ENCODE peak calls at places on chromosome 6, in six cellular contexts. M, U, C, S, O and K are unnamed samples.

GRCh38 chr6:159616456-159616855 is 76.6 kb downstream of the SOD2 start:
- DNase-seq in M (no peak), U (no peak), C (no peak), S (no peak), O (no peak), K (no peak)

GRCh38 chr6:141988954-141989705 is 143.6 kb upstream of the GJE1 start:
- DNase-seq in M (peak; percentile 30), U (peak; percentile 77), C (peak; percentile 47), S (peak; percentile 38), O (peak; percentile 12), K (no peak)

GRCh38 chr6:30092852-30093543 is 17.4 kb upstream of the RNF39 start:
- DNase-seq in M (no peak), U (no peak), C (no peak), S (no peak), O (no peak), K (no peak)

GRCh38 chr6:45507156-45507555 is 129.4 kb upstream of the SUPT3H start:
- DNase-seq in M (no peak), U (no peak), C (no peak), S (no peak), O (no peak), K (no peak)

GRCh38 chr6:39910164-39910563 is 24.1 kb downstream of the MOCS1 start:
- DNase-seq in M (no peak), U (no peak), C (no peak), S (no peak), O (no peak), K (no peak)

GRCh38 chr6:89068695-89069094 is 11.9 kb upstream of the PNRC1 start:
- DNase-seq in M (no peak), U (no peak), C (no peak), S (no peak), O (no peak), K (no peak)

GRCh38 chr6:96760153-96760687 is 77.1 kb downstream of the GPR63 start:
- DNase-seq in M (no peak), U (no peak), C (no peak), S (no peak), O (no peak), K (no peak)

GRCh38 chr6:9240861-9241260 is 805.5 kb upstream of the SLC35B3 start:
- DNase-seq in M (no peak), U (no peak), C (no peak), S (no peak), O (no peak), K (no peak)

GRCh38 chr6:17865798-17866725 is 121.4 kb downstream of the KIF13A start:
- DNase-seq in M (peak; percentile 3), U (peak; percentile 95), C (no peak), S (no peak), O (no peak), K (peak; percentile 86)

GRCh38 chr6:110799181-110799580 is 16.1 kb downstream of the CDK19 start:
- DNase-seq in M (no peak), U (no peak), C (no peak), S (no peak), O (no peak), K (no peak)

GRCh38 chr6:41736207-41736710 is 851 bp upstream of the TFEB start:
- DNase-seq in M (no peak), U (no peak), C (no peak), S (no peak), O (no peak), K (no peak)

GRCh38 chr6:26161322-26161721 is 74.1 kb downstream of the HFE start:
- DNase-seq in M (no peak), U (no peak), C (no peak), S (no peak), O (no peak), K (no peak)

GRCh38 chr6:4550227-4550597 is 226.0 kb upstream of the CDYL start:
- DNase-seq in M (no peak), U (no peak), C (no peak), S (no peak), O (no peak), K (no peak)

GRCh38 chr6:98942263-98942803 is 5.4 kb downstream of the FBXL4 start:
- DNase-seq in M (no peak), U (no peak), C (no peak), S (no peak), O (no peak), K (no peak)

GRCh38 chr6:163707385-163708355 is 293.2 kb downstream of the QKI start:
- DNase-seq in M (no peak), U (no peak), C (no peak), S (no peak), O (no peak), K (no peak)

GRCh38 chr6:7235712-7236311 is 77.2 kb downstream of the SSR1 start:
- DNase-seq in M (no peak), U (no peak), C (no peak), S (no peak), O (no peak), K (no peak)

GRCh38 chr6:36064770-36065396 is 37.3 kb downstream of the MAPK14 start:
- DNase-seq in M (no peak), U (no peak), C (no peak), S (no peak), O (no peak), K (no peak)

GRCh38 chr6:149454405-149454848 is 30.4 kb downstream of the ZC3H12D start:
- DNase-seq in M (no peak), U (peak; percentile 84), C (no peak), S (no peak), O (no peak), K (peak; percentile 98)

GRCh38 chr6:160791459-160791858 is 89.4 kb downstream of the PLG start:
- DNase-seq in M (no peak), U (no peak), C (no peak), S (no peak), O (no peak), K (no peak)

GRCh38 chr6:138805431-138805830 is 9.5 kb downstream of the ECT2L start:
- DNase-seq in M (no peak), U (no peak), C (no peak), S (no peak), O (no peak), K (no peak)

GRCh38 chr6:118708736-118709135 is 57.3 kb upstream of the CEP85L start:
- DNase-seq in M (no peak), U (peak; percentile 4), C (no peak), S (no peak), O (no peak), K (no peak)

GRCh38 chr6:27672113-27672799 is 199.4 kb upstream of the ZNF184 start:
- DNase-seq in M (peak; percentile 72), U (peak; percentile 80), C (peak; percentile 61), S (no peak), O (no peak), K (no peak)

GRCh38 chr6:132712366-132712765 is 1.5 kb downstream of the VNN1 start:
- DNase-seq in M (no peak), U (peak; percentile 37), C (no peak), S (no peak), O (no peak), K (no peak)

GRCh38 chr6:37807656-37808055 is 11.9 kb upstream of the ZFAND3 start:
- DNase-seq in M (peak; percentile 20), U (peak; percentile 89), C (no peak), S (no peak), O (no peak), K (peak; percentile 76)

GRCh38 chr6:117174835-117175360 is 90.5 kb upstream of the VGLL2 start:
- DNase-seq in M (no peak), U (no peak), C (no peak), S (no peak), O (no peak), K (no peak)

GRCh38 chr6:131782764-131783163 is 25.1 kb upstream of the ENPP1 start:
- DNase-seq in M (no peak), U (peak; percentile 7), C (no peak), S (no peak), O (no peak), K (no peak)

GRCh38 chr6:149567846-149568585 is 1.8 kb downstream of the GINM1 start:
- DNase-seq in M (no peak), U (no peak), C (no peak), S (no peak), O (no peak), K (no peak)

GRCh38 chr6:169854083-169854725 is 102.8 kb downstream of the ERMARD start:
- DNase-seq in M (no peak), U (no peak), C (no peak), S (no peak), O (no peak), K (no peak)

GRCh38 chr6:87791029-87791428 is 89.0 kb upstream of the AKIRIN2 start:
- DNase-seq in M (no peak), U (no peak), C (no peak), S (no peak), O (no peak), K (no peak)

GRCh38 chr6:130046711-130047439 is 28.5 kb downstream of the L3MBTL3 start:
- DNase-seq in M (no peak), U (no peak), C (no peak), S (no peak), O (no peak), K (no peak)

GRCh38 chr6:79225718-79226117 is 8.8 kb downstream of the HMGN3 start:
- DNase-seq in M (no peak), U (no peak), C (no peak), S (no peak), O (no peak), K (no peak)

GRCh38 chr6:136076496-136076895 is 173.6 kb downstream of the MTFR2 start:
- DNase-seq in M (no peak), U (no peak), C (no peak), S (no peak), O (no peak), K (no peak)

GRCh38 chr6:143060354-143060805 is 309 bp upstream of the AIG1 start:
- DNase-seq in M (peak; percentile 84), U (peak; percentile 92), C (peak; percentile 73), S (peak; percentile 73), O (peak; percentile 71), K (peak; percentile 94)

GRCh38 chr6:6660339-6661045 is 72.0 kb downstream of the LY86 start:
- DNase-seq in M (no peak), U (no peak), C (no peak), S (no peak), O (no peak), K (no peak)

GRCh38 chr6:74967821-74968220 is 238.0 kb downstream of the COL12A1 start:
- DNase-seq in M (no peak), U (no peak), C (no peak), S (no peak), O (no peak), K (no peak)

GRCh38 chr6:126530777-126531176 is 190.9 kb downstream of the CENPW start:
- DNase-seq in M (no peak), U (no peak), C (no peak), S (no peak), O (no peak), K (no peak)

GRCh38 chr6:13360671-13361540 is 32.6 kb upstream of the TBC1D7 start:
- DNase-seq in M (no peak), U (no peak), C (no peak), S (no peak), O (no peak), K (no peak)

GRCh38 chr6:133973109-133973971 is 20.3 kb downstream of the TBPL1 start:
- DNase-seq in M (no peak), U (peak; percentile 56), C (no peak), S (no peak), O (no peak), K (no peak)

GRCh38 chr6:170186006-170186908 is 104.6 kb downstream of the DLL1 start:
- DNase-seq in M (no peak), U (no peak), C (no peak), S (no peak), O (no peak), K (no peak)